ENCODE peak calls at places on chromosomes 4 and X, in six cellular contexts. M is fibroblast of mammary gland; F is activated CD4-positive, CD25-positive, alpha-beta regulatory T cell; X is activated CD8-positive, alpha-beta T cell treated with anti-CD3 and anti-CD28 coated beads for 36 hours; N is stimulated activated CD4-positive, alpha-beta T cell treated with anti-CD3 and anti-CD28 coated beads, Interleukin-1b, Interleukin-23, amount 100 ng/mL, for 48 hours; E is retinal pigment epithelial cell. L is an unnamed sample.

GRCh38 chr4:10054571-10055041 is 33.3 kb upstream of the SLC2A9 start:
- DNase-seq in M (no peak), F (no peak), X (no peak), N (no peak), E (no peak), L (no peak)

GRCh38 chrX:154696328-154697045 is 43.1 kb upstream of the CTAG2 start:
- DNase-seq in M (peak), F (no peak), X (no peak), N (peak), E (no peak), L (peak)

GRCh38 chrX:110442631-110443030 is 84.0 kb downstream of the RTL9 start:
- DNase-seq in M (peak), F (no peak), X (peak), N (no peak), E (no peak), L (no peak)

GRCh38 chr4:186624951-186625350 is 69.6 kb upstream of the MTNR1A start:
- DNase-seq in M (peak), F (no peak), X (no peak), N (no peak), E (peak), L (peak)

GRCh38 chr4:147789596-147789995 is 57.7 kb downstream of the ARHGAP10 start:
- DNase-seq in M (peak), F (no peak), X (no peak), N (no peak), E (no peak), L (no peak)

GRCh38 chr4:152536545-152537182 is 772 bp upstream of the FBXW7 start:
- DNase-seq in M (peak), F (no peak), X (peak), N (peak), E (peak), L (no peak)

GRCh38 chrX:113929004-113929403 is 654.9 kb upstream of the HTR2C start:
- DNase-seq in M (peak), F (no peak), X (no peak), N (no peak), E (peak), L (peak)

GRCh38 chr4:107006218-107006617 is 29.9 kb downstream of the DKK2 start:
- DNase-seq in M (no peak), F (no peak), X (no peak), N (no peak), E (no peak), L (no peak)

GRCh38 chrX:13223868-13224555 is 95.8 kb downstream of the ATXN3L start:
- DNase-seq in M (peak), F (no peak), X (no peak), N (no peak), E (peak), L (peak)

GRCh38 chr4:7761720-7762119 is 177.9 kb downstream of the AFAP1 start:
- DNase-seq in M (peak), F (no peak), X (peak), N (peak), E (no peak), L (no peak)

GRCh38 chr4:78650106-78651021 is 98.8 kb downstream of the ANXA3 start:
- DNase-seq in M (peak), F (no peak), X (no peak), N (no peak), E (no peak), L (peak)

GRCh38 chr4:149370002-149370401 is 445.6 kb downstream of the IQCM start:
- DNase-seq in M (no peak), F (no peak), X (no peak), N (no peak), E (no peak), L (no peak)

GRCh38 chrX:40244980-40245379 is 147.2 kb upstream of the BCOR start:
- DNase-seq in M (no peak), F (no peak), X (peak), N (no peak), E (no peak), L (no peak)

L was measured in GM04504.